ENCODE peak calls at places on chromosome 5, in eight cellular contexts. F, P, T, K, M, B, G and I are unnamed samples.

GRCh38 chr5:95261369-95262175 is 23.3 kb downstream of the MCTP1 start:
- DNase-seq in F (no peak), P (peak), T (no peak), K (no peak), M (no peak), B (no peak), G (no peak), I (peak)

GRCh38 chr5:168227973-168228615 is 63.4 kb upstream of the WWC1 start:
- DNase-seq in F (no peak), P (peak), T (no peak), K (peak), M (peak), B (no peak), G (no peak), I (no peak)

GRCh38 chr5:97550164-97550563 is 367.1 kb upstream of the RIOK2 start:
- DNase-seq in F (no peak), P (peak), T (no peak), K (no peak), M (peak), B (no peak), G (no peak), I (no peak)

GRCh38 chr5:147863409-147864194 is 14.9 kb upstream of the SCGB3A2 start:
- DNase-seq in F (no peak), P (no peak), T (no peak), K (no peak), M (no peak), B (no peak), G (no peak), I (no peak)

GRCh38 chr5:170441385-170441784 is 52.2 kb upstream of the KCNMB1 start:
- DNase-seq in F (no peak), P (no peak), T (no peak), K (no peak), M (no peak), B (no peak), G (no peak), I (no peak)

GRCh38 chr5:151589878-151590570 is 1.1 kb downstream of the FAT2 start:
- DNase-seq in F (no peak), P (no peak), T (no peak), K (no peak), M (no peak), B (no peak), G (no peak), I (no peak)

GRCh38 chr5:51226420-51226735 is 156.9 kb upstream of the ISL1 start:
- DNase-seq in F (no peak), P (no peak), T (no peak), K (no peak), M (no peak), B (peak), G (no peak), I (peak)

GRCh38 chr5:43017438-43017820 is 22.7 kb downstream of the ANXA2R start:
- DNase-seq in F (peak), P (no peak), T (no peak), K (no peak), M (no peak), B (no peak), G (no peak), I (no peak)

GRCh38 chr5:43336159-43336558 is 22.9 kb upstream of the HMGCS1 start:
- DNase-seq in F (peak), P (no peak), T (no peak), K (no peak), M (no peak), B (no peak), G (no peak), I (no peak)

GRCh38 chr5:169629847-169630548 is 7.1 kb upstream of the DOCK2 start:
- DNase-seq in F (no peak), P (peak), T (peak), K (no peak), M (no peak), B (no peak), G (no peak), I (no peak)

GRCh38 chr5:2740051-2740848 is 11.2 kb downstream of the IRX2 start:
- DNase-seq in F (no peak), P (no peak), T (no peak), K (no peak), M (no peak), B (no peak), G (no peak), I (no peak)

GRCh38 chr5:127936439-127936972 is 147.1 kb upstream of the SLC12A2 start:
- DNase-seq in F (no peak), P (no peak), T (no peak), K (peak), M (no peak), B (no peak), G (no peak), I (no peak)

GRCh38 chr5:30401479-30402058 is 791.9 kb upstream of the CDH6 start:
- DNase-seq in F (no peak), P (no peak), T (peak), K (no peak), M (peak), B (peak), G (no peak), I (peak)

GRCh38 chr5:132829742-132830435 is 558 bp downstream of the SHROOM1 start:
- DNase-seq in F (peak), P (no peak), T (no peak), K (peak), M (peak), B (peak), G (peak), I (peak)

GRCh38 chr5:169599451-169599850 is 15.9 kb downstream of the SPDL1 start:
- DNase-seq in F (no peak), P (no peak), T (no peak), K (no peak), M (no peak), B (peak), G (no peak), I (no peak)

GRCh38 chr5:61401726-61402125 is 69.7 kb downstream of the ZSWIM6 start:
- DNase-seq in F (no peak), P (no peak), T (no peak), K (no peak), M (no peak), B (no peak), G (no peak), I (no peak)

GRCh38 chr5:71757590-71758543 is 38.8 kb downstream of the CARTPT start:
- DNase-seq in F (peak), P (peak), T (peak), K (no peak), M (peak), B (peak), G (peak), I (peak)

GRCh38 chr5:115450741-115451140 is 93.8 kb downstream of the FEM1C start:
- DNase-seq in F (no peak), P (peak), T (no peak), K (no peak), M (no peak), B (no peak), G (no peak), I (no peak)

GRCh38 chr5:64690417-64691151 is at the start of gene SHISAL2B:
- DNase-seq in F (no peak), P (no peak), T (no peak), K (no peak), M (peak), B (no peak), G (no peak), I (no peak)

GRCh38 chr5:138752341-138752950 is 779 bp upstream of the CTNNA1 start:
- DNase-seq in F (no peak), P (no peak), T (no peak), K (no peak), M (no peak), B (no peak), G (peak), I (peak)